ENCODE peak calls at places on chromosome 18, in five cellular contexts. One of them, this sample, is unnamed.

GRCh38 chr18:5107990-5108389 is 89.1 kb downstream of the AKAIN1 start:
- DNase-seq in lower leg skin: no peak
- DNase-seq in fibroblast of the aortic adventitia: no peak
- DNase-seq in pancreas: no peak
- DNase-seq in GM23338: peak; percentile 20
- DNase-seq in this sample: no peak

GRCh38 chr18:13366977-13367892 is 148.7 kb downstream of the LDLRAD4 start:
- DNase-seq in lower leg skin: peak; percentile 79
- DNase-seq in fibroblast of the aortic adventitia: no peak
- DNase-seq in pancreas: no peak
- DNase-seq in GM23338: no peak
- DNase-seq in this sample: no peak

GRCh38 chr18:77016133-77016839 is 116.3 kb downstream of the MBP start:
- DNase-seq in lower leg skin: peak; percentile 82
- DNase-seq in fibroblast of the aortic adventitia: no peak
- DNase-seq in pancreas: no peak
- DNase-seq in GM23338: no peak
- DNase-seq in this sample: no peak

GRCh38 chr18:23648930-23649622 is 13.6 kb downstream of the ANKRD29 start:
- DNase-seq in lower leg skin: no peak
- DNase-seq in fibroblast of the aortic adventitia: no peak
- DNase-seq in pancreas: no peak
- DNase-seq in GM23338: no peak
- DNase-seq in this sample: no peak

GRCh38 chr18:79471048-79471447 is 75.3 kb downstream of the NFATC1 start:
- DNase-seq in lower leg skin: no peak
- DNase-seq in fibroblast of the aortic adventitia: no peak
- DNase-seq in pancreas: no peak
- DNase-seq in GM23338: no peak
- DNase-seq in this sample: no peak

GRCh38 chr18:1848716-1849115 is 722.6 kb downstream of the METTL4 start:
- DNase-seq in lower leg skin: no peak
- DNase-seq in fibroblast of the aortic adventitia: no peak
- DNase-seq in pancreas: no peak
- DNase-seq in GM23338: no peak
- DNase-seq in this sample: no peak

GRCh38 chr18:33804258-33804657 is 226.2 kb downstream of the ASXL3 start:
- DNase-seq in lower leg skin: no peak
- DNase-seq in fibroblast of the aortic adventitia: peak; percentile 32
- DNase-seq in pancreas: no peak
- DNase-seq in GM23338: no peak
- DNase-seq in this sample: no peak

GRCh38 chr18:9629709-9630108 is 15.3 kb upstream of the PPP4R1 start:
- DNase-seq in lower leg skin: no peak
- DNase-seq in fibroblast of the aortic adventitia: peak; percentile 87
- DNase-seq in pancreas: no peak
- DNase-seq in GM23338: no peak
- DNase-seq in this sample: no peak

GRCh38 chr18:55152801-55153200 is 193.5 kb upstream of the CCDC68 start:
- DNase-seq in lower leg skin: no peak
- DNase-seq in fibroblast of the aortic adventitia: peak; percentile 23
- DNase-seq in pancreas: no peak
- DNase-seq in GM23338: no peak
- DNase-seq in this sample: no peak

GRCh38 chr18:42178381-42179080 is 223.5 kb downstream of the PIK3C3 start:
- DNase-seq in lower leg skin: no peak
- DNase-seq in fibroblast of the aortic adventitia: no peak
- DNase-seq in pancreas: no peak
- DNase-seq in GM23338: no peak
- DNase-seq in this sample: no peak

GRCh38 chr18:50614838-50615237 is 55.0 kb downstream of the MAPK4 start:
- DNase-seq in lower leg skin: no peak
- DNase-seq in fibroblast of the aortic adventitia: peak; percentile 4
- DNase-seq in pancreas: no peak
- DNase-seq in GM23338: no peak
- DNase-seq in this sample: peak; percentile 86

GRCh38 chr18:47345996-47346395 is 94.5 kb upstream of the SKOR2 start:
- DNase-seq in lower leg skin: no peak
- DNase-seq in fibroblast of the aortic adventitia: no peak
- DNase-seq in pancreas: no peak
- DNase-seq in GM23338: no peak
- DNase-seq in this sample: no peak

GRCh38 chr18:60182223-60182622 is 190.4 kb downstream of the MC4R start:
- DNase-seq in lower leg skin: no peak
- DNase-seq in fibroblast of the aortic adventitia: no peak
- DNase-seq in pancreas: no peak
- DNase-seq in GM23338: no peak
- DNase-seq in this sample: no peak

GRCh38 chr18:28045176-28045810 is 131.6 kb downstream of the CDH2 start:
- DNase-seq in lower leg skin: no peak
- DNase-seq in fibroblast of the aortic adventitia: peak; percentile 55
- DNase-seq in pancreas: no peak
- DNase-seq in GM23338: peak; percentile 14
- DNase-seq in this sample: no peak

GRCh38 chr18:42437001-42437400 is 482.0 kb downstream of the PIK3C3 start:
- DNase-seq in lower leg skin: no peak
- DNase-seq in fibroblast of the aortic adventitia: no peak
- DNase-seq in pancreas: no peak
- DNase-seq in GM23338: no peak
- DNase-seq in this sample: no peak

GRCh38 chr18:46868171-46868921 is 49.0 kb downstream of the PIAS2 start:
- DNase-seq in lower leg skin: no peak
- DNase-seq in fibroblast of the aortic adventitia: no peak
- DNase-seq in pancreas: no peak
- DNase-seq in GM23338: peak; percentile 43
- DNase-seq in this sample: no peak

GRCh38 chr18:8373486-8373885 is 235.8 kb upstream of the RAB12 start:
- DNase-seq in lower leg skin: no peak
- DNase-seq in fibroblast of the aortic adventitia: peak; percentile 60
- DNase-seq in pancreas: no peak
- DNase-seq in GM23338: no peak
- DNase-seq in this sample: no peak

DNA sequence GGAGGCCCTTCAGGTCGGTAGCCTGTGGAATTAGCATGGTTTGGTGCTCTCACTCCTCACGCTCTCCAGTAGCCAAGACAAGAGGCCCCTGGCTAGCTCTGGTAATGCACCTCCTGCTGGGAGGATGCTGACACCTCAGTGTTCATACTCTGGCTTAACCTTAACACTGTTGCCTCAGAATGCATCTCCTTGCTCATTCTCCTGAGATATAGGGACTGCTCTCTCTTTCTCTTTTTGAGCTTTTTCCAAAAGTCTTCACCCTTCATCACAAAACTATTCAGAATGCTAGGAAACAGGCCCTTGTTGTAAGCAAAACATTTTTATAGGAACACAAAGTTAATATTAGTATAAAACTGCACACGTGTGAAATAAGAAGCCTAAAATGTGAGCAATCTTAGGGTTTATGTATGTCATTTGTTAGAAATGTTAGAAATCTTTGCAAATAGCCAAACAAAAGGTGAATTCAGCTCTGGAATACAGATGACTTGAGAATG is 17.3 kb upstream of the IMPA2 start:
- DNase-seq in lower leg skin: no peak
- DNase-seq in fibroblast of the aortic adventitia: peak; percentile 16
- DNase-seq in pancreas: no peak
- DNase-seq in GM23338: peak; percentile 33
- DNase-seq in this sample: no peak
- TF ChIP-seq CTCF in lower leg skin: no peak
- TF ChIP-seq CTCF in fibroblast of the aortic adventitia: peak; percentile 29
- TF ChIP-seq CTCF in pancreas: no peak
- TF ChIP-seq CTCF in GM23338: peak; percentile 13
- TF ChIP-seq CTCF in this sample: no peak

GRCh38 chr18:58661423-58661822 is 9.8 kb upstream of the MALT1 start:
- DNase-seq in lower leg skin: no peak
- DNase-seq in fibroblast of the aortic adventitia: peak; percentile 31
- DNase-seq in pancreas: no peak
- DNase-seq in GM23338: peak; percentile 24
- DNase-seq in this sample: no peak
- TF ChIP-seq CTCF in lower leg skin: no peak
- TF ChIP-seq CTCF in fibroblast of the aortic adventitia: peak; percentile 33
- TF ChIP-seq CTCF in pancreas: no peak
- TF ChIP-seq CTCF in GM23338: peak; percentile 50
- TF ChIP-seq CTCF in this sample: no peak

DNA sequence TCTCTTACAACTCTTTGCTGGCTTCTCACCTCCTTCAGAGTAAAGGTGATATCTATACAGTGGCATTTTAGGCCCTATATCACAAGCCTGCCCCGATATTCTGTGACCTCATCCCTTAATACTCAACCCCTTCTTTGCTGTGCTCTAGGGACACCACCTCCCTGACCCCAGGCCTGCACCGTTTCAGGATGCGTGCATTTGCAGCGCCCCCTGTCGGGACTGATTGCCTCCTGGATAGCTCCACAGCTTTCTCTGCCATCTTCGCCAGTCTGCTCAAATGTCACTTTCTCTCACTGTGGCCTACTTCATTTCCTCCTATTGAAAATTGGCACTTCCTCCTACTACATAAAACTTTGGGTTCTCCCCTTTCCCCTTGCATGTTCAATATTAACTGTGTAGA is 289.6 kb downstream of the SOCS6 start:
- DNase-seq in lower leg skin: no peak
- DNase-seq in fibroblast of the aortic adventitia: no peak
- DNase-seq in pancreas: no peak
- DNase-seq in GM23338: no peak
- DNase-seq in this sample: no peak
- TF ChIP-seq CTCF in lower leg skin: no peak
- TF ChIP-seq CTCF in fibroblast of the aortic adventitia: no peak
- TF ChIP-seq CTCF in pancreas: no peak
- TF ChIP-seq CTCF in GM23338: no peak
- TF ChIP-seq CTCF in this sample: no peak

GRCh38 chr18:63947051-63947790 is 1.9 kb upstream of the HMSD start:
- DNase-seq in lower leg skin: no peak
- DNase-seq in fibroblast of the aortic adventitia: no peak
- DNase-seq in pancreas: no peak
- DNase-seq in GM23338: no peak
- DNase-seq in this sample: no peak

GRCh38 chr18:63953811-63954210 is 4.7 kb downstream of the HMSD start:
- DNase-seq in lower leg skin: no peak
- DNase-seq in fibroblast of the aortic adventitia: peak; percentile 13
- DNase-seq in pancreas: no peak
- DNase-seq in GM23338: no peak
- DNase-seq in this sample: no peak

GRCh38 chr18:63951302-63951705 is 2.2 kb downstream of the HMSD start:
- DNase-seq in lower leg skin: no peak
- DNase-seq in fibroblast of the aortic adventitia: no peak
- DNase-seq in pancreas: no peak
- DNase-seq in GM23338: no peak
- DNase-seq in this sample: no peak

GRCh38 chr18:63949068-63949737 is at the start of gene HMSD:
- DNase-seq in lower leg skin: peak; percentile 90
- DNase-seq in fibroblast of the aortic adventitia: peak; percentile 16
- DNase-seq in pancreas: peak; percentile 47
- DNase-seq in GM23338: peak; percentile 83
- DNase-seq in this sample: no peak
- TF ChIP-seq CTCF in lower leg skin: no peak
- TF ChIP-seq CTCF in fibroblast of the aortic adventitia: peak; percentile 52
- TF ChIP-seq CTCF in pancreas: no peak
- TF ChIP-seq CTCF in GM23338: peak; percentile 43
- TF ChIP-seq CTCF in this sample: peak; percentile 14

GRCh38 chr18:475202-475624 is 25.3 kb downstream of the COLEC12 start:
- DNase-seq in lower leg skin: no peak
- DNase-seq in fibroblast of the aortic adventitia: peak; percentile 98
- DNase-seq in pancreas: no peak
- DNase-seq in GM23338: peak; percentile 86
- DNase-seq in this sample: no peak

GRCh38 chr18:474416-474815 is 26.1 kb downstream of the COLEC12 start:
- DNase-seq in lower leg skin: no peak
- DNase-seq in fibroblast of the aortic adventitia: peak; percentile 93
- DNase-seq in pancreas: no peak
- DNase-seq in GM23338: peak; percentile 19
- DNase-seq in this sample: no peak

GRCh38 chr18:478679-479078 is 21.8 kb downstream of the COLEC12 start:
- DNase-seq in lower leg skin: no peak
- DNase-seq in fibroblast of the aortic adventitia: peak; percentile 37
- DNase-seq in pancreas: no peak
- DNase-seq in GM23338: no peak
- DNase-seq in this sample: no peak

GRCh38 chr18:477565-477964 is 22.9 kb downstream of the COLEC12 start:
- DNase-seq in lower leg skin: no peak
- DNase-seq in fibroblast of the aortic adventitia: no peak
- DNase-seq in pancreas: peak; percentile 47
- DNase-seq in GM23338: peak; percentile 63
- DNase-seq in this sample: no peak

DNA sequence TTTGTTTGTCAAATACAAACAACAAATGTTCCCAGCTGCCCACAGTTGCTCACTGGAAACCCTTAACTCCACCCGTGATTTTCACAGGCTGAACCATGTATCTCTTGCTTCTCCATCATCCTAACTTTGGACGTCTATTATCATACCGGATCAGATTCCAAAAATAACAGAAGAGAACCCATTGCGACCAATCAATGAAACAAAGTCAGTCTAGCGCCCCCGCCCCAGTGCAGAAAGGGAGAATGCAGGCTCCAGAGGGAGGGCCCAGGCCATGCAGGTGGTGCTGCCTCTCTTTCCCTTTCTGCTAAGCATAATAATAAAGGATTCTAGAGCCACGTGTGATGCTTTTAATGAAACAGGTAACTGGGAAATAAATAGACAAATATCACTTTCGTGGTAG is 24.1 kb downstream of the COLEC12 start:
- DNase-seq in lower leg skin: no peak
- DNase-seq in fibroblast of the aortic adventitia: no peak
- DNase-seq in pancreas: no peak
- DNase-seq in GM23338: peak; percentile 41
- DNase-seq in this sample: no peak
- TF ChIP-seq CTCF in lower leg skin: no peak
- TF ChIP-seq CTCF in fibroblast of the aortic adventitia: peak; percentile 21
- TF ChIP-seq CTCF in pancreas: no peak
- TF ChIP-seq CTCF in GM23338: peak; percentile 50
- TF ChIP-seq CTCF in this sample: no peak

GRCh38 chr18:44901283-44901682 is 220.6 kb downstream of the SETBP1 start:
- DNase-seq in lower leg skin: no peak
- DNase-seq in fibroblast of the aortic adventitia: no peak
- DNase-seq in pancreas: no peak
- DNase-seq in GM23338: peak; percentile 36
- DNase-seq in this sample: no peak
- TF ChIP-seq CTCF in lower leg skin: no peak
- TF ChIP-seq CTCF in fibroblast of the aortic adventitia: peak; percentile 13
- TF ChIP-seq CTCF in pancreas: no peak
- TF ChIP-seq CTCF in GM23338: peak; percentile 73
- TF ChIP-seq CTCF in this sample: no peak

GRCh38 chr18:48600746-48601090 is 61.9 kb downstream of the CTIF start:
- DNase-seq in lower leg skin: no peak
- DNase-seq in fibroblast of the aortic adventitia: peak; percentile 30
- DNase-seq in pancreas: no peak
- DNase-seq in GM23338: no peak
- DNase-seq in this sample: no peak
- TF ChIP-seq CTCF in lower leg skin: no peak
- TF ChIP-seq CTCF in fibroblast of the aortic adventitia: no peak
- TF ChIP-seq CTCF in pancreas: no peak
- TF ChIP-seq CTCF in GM23338: no peak
- TF ChIP-seq CTCF in this sample: no peak